ENCODE peak calls at places on chromosomes 7 and 10, in eight cellular contexts. One of them, this sample, is unnamed.
A peak's percentile ranks its signal among the peaks of the same experiment; 100 is the strongest.

GRCh38 chr7:31663072-31663471 is 23.9 kb upstream of the PPP1R17 start:
- DNase-seq in psoas muscle: no peak
- DNase-seq in Peyer's patch: no peak
- DNase-seq in pancreas: no peak
- DNase-seq in PC-9: no peak
- DNase-seq in K562: no peak
- DNase-seq in lower lobe of right lung: no peak
- DNase-seq in tibial artery: no peak
- DNase-seq in this sample: no peak

GRCh38 chr7:10908600-10908999 is 65.1 kb upstream of the PHF14 start:
- DNase-seq in PC-9: no peak
- DNase-seq in psoas muscle: no peak
- DNase-seq in Peyer's patch: no peak
- DNase-seq in tibial artery: no peak
- DNase-seq in K562: no peak
- DNase-seq in lower lobe of right lung: no peak
- DNase-seq in pancreas: no peak
- DNase-seq in this sample: no peak

GRCh38 chr10:18620856-18621255 is 30.5 kb downstream of the NSUN6 start:
- DNase-seq in PC-9: no peak
- DNase-seq in tibial artery: no peak
- DNase-seq in lower lobe of right lung: no peak
- DNase-seq in pancreas: no peak
- DNase-seq in K562: no peak
- DNase-seq in Peyer's patch: no peak
- DNase-seq in psoas muscle: no peak
- DNase-seq in this sample: no peak

GRCh38 chr7:151796091-151796870 is 80.6 kb downstream of the PRKAG2 start:
- DNase-seq in lower lobe of right lung: peak; percentile 61
- DNase-seq in tibial artery: no peak
- DNase-seq in K562: no peak
- DNase-seq in psoas muscle: peak; percentile 81
- DNase-seq in pancreas: no peak
- DNase-seq in PC-9: peak; percentile 79
- DNase-seq in Peyer's patch: peak; percentile 83
- DNase-seq in this sample: no peak

GRCh38 chr10:77970869-77971803 is 44.6 kb upstream of the DLG5 start:
- DNase-seq in PC-9: peak; percentile 38
- DNase-seq in lower lobe of right lung: no peak
- DNase-seq in K562: peak; percentile 77
- DNase-seq in Peyer's patch: peak; percentile 73
- DNase-seq in tibial artery: peak; percentile 92
- DNase-seq in pancreas: no peak
- DNase-seq in psoas muscle: peak; percentile 75
- DNase-seq in this sample: no peak

GRCh38 chr7:47188653-47189315 is 393.1 kb downstream of the TNS3 start:
- DNase-seq in tibial artery: no peak
- DNase-seq in pancreas: no peak
- DNase-seq in psoas muscle: no peak
- DNase-seq in PC-9: no peak
- DNase-seq in lower lobe of right lung: no peak
- DNase-seq in Peyer's patch: no peak
- DNase-seq in K562: peak; percentile 30
- DNase-seq in this sample: no peak

GRCh38 chr10:45424668-45425404 is 50.8 kb downstream of the ALOX5 start:
- DNase-seq in lower lobe of right lung: no peak
- DNase-seq in tibial artery: no peak
- DNase-seq in pancreas: no peak
- DNase-seq in PC-9: no peak
- DNase-seq in K562: no peak
- DNase-seq in Peyer's patch: no peak
- DNase-seq in psoas muscle: no peak
- DNase-seq in this sample: no peak

GRCh38 chr7:8435120-8435519 is 1.7 kb downstream of the NXPH1 start:
- DNase-seq in PC-9: no peak
- DNase-seq in lower lobe of right lung: no peak
- DNase-seq in psoas muscle: no peak
- DNase-seq in pancreas: no peak
- DNase-seq in Peyer's patch: no peak
- DNase-seq in tibial artery: no peak
- DNase-seq in K562: no peak
- DNase-seq in this sample: no peak

GRCh38 chr10:24952701-24953349 is 419 bp upstream of the PRTFDC1 start:
- DNase-seq in K562: peak; percentile 77
- DNase-seq in psoas muscle: peak; percentile 63
- DNase-seq in lower lobe of right lung: peak; percentile 49
- DNase-seq in PC-9: peak; percentile 39
- DNase-seq in Peyer's patch: peak; percentile 67
- DNase-seq in tibial artery: no peak
- DNase-seq in pancreas: peak; percentile 52
- DNase-seq in this sample: peak; percentile 65

GRCh38 chr7:12827219-12827821 is 139.9 kb downstream of the ARL4A start:
- DNase-seq in Peyer's patch: no peak
- DNase-seq in tibial artery: no peak
- DNase-seq in pancreas: no peak
- DNase-seq in lower lobe of right lung: no peak
- DNase-seq in PC-9: no peak
- DNase-seq in K562: no peak
- DNase-seq in psoas muscle: no peak
- DNase-seq in this sample: no peak

GRCh38 chr7:28298870-28299484 is 113.3 kb upstream of the CREB5 start:
- DNase-seq in lower lobe of right lung: no peak
- DNase-seq in Peyer's patch: no peak
- DNase-seq in tibial artery: no peak
- DNase-seq in pancreas: no peak
- DNase-seq in PC-9: peak; percentile 27
- DNase-seq in psoas muscle: no peak
- DNase-seq in K562: no peak
- DNase-seq in this sample: no peak

GRCh38 chr10:70533189-70533558 is 54.6 kb downstream of the PALD1 start:
- DNase-seq in psoas muscle: no peak
- DNase-seq in Peyer's patch: no peak
- DNase-seq in tibial artery: no peak
- DNase-seq in pancreas: no peak
- DNase-seq in K562: no peak
- DNase-seq in lower lobe of right lung: no peak
- DNase-seq in PC-9: no peak
- DNase-seq in this sample: no peak

GRCh38 chr10:36779238-36779846 is 346.1 kb upstream of the ANKRD30A start:
- DNase-seq in K562: peak; percentile 10
- DNase-seq in lower lobe of right lung: no peak
- DNase-seq in PC-9: no peak
- DNase-seq in pancreas: no peak
- DNase-seq in tibial artery: no peak
- DNase-seq in psoas muscle: no peak
- DNase-seq in Peyer's patch: no peak
- DNase-seq in this sample: no peak

GRCh38 chr7:116249969-116250553 is 39.7 kb downstream of the TES start:
- DNase-seq in lower lobe of right lung: no peak
- DNase-seq in pancreas: no peak
- DNase-seq in K562: peak; percentile 47
- DNase-seq in Peyer's patch: no peak
- DNase-seq in tibial artery: no peak
- DNase-seq in PC-9: no peak
- DNase-seq in psoas muscle: no peak
- DNase-seq in this sample: no peak

GRCh38 chr7:151876112-151876898 is 610 bp downstream of the PRKAG2 start:
- DNase-seq in K562: peak; percentile 58
- DNase-seq in pancreas: peak; percentile 94
- DNase-seq in PC-9: peak; percentile 61
- DNase-seq in lower lobe of right lung: peak; percentile 86
- DNase-seq in psoas muscle: peak; percentile 91
- DNase-seq in tibial artery: peak; percentile 92
- DNase-seq in Peyer's patch: peak; percentile 91
- DNase-seq in this sample: peak; percentile 52

GRCh38 chr7:31986878-31987518 is 83.2 kb downstream of the PDE1C start:
- DNase-seq in psoas muscle: no peak
- DNase-seq in lower lobe of right lung: no peak
- DNase-seq in PC-9: no peak
- DNase-seq in pancreas: no peak
- DNase-seq in K562: no peak
- DNase-seq in Peyer's patch: no peak
- DNase-seq in tibial artery: no peak
- DNase-seq in this sample: no peak

GRCh38 chr7:130486114-130486962 is 5.5 kb upstream of the MEST start:
- DNase-seq in pancreas: peak; percentile 99
- DNase-seq in psoas muscle: peak; percentile 61
- DNase-seq in Peyer's patch: peak; percentile 90
- DNase-seq in lower lobe of right lung: peak; percentile 90
- DNase-seq in PC-9: peak; percentile 86
- DNase-seq in tibial artery: no peak
- DNase-seq in K562: peak; percentile 31
- DNase-seq in this sample: peak; percentile 60

GRCh38 chr10:35569836-35570235 is 35.3 kb upstream of the GJD4 start:
- DNase-seq in psoas muscle: no peak
- DNase-seq in lower lobe of right lung: no peak
- DNase-seq in PC-9: no peak
- DNase-seq in Peyer's patch: no peak
- DNase-seq in pancreas: no peak
- DNase-seq in tibial artery: no peak
- DNase-seq in K562: no peak
- DNase-seq in this sample: no peak

DNA sequence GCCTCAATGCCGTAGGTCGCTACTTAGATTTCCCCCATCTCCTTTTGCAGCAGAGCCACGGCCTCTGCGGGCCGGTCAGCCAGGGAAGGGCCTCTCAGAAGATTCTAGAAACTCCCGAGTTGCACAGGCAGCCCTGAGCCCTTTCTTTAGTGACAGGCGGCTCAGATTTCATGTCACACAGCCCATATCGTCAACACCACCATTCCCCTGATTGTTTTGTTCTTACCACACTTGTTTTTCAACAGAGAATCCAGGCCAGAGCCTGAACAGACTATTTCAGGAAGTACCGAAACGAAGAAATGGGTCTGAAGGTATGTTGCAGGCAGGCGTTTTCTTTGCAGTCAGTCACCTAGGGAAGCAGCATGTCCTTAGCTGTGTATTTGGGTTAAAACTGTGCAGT is 88.1 kb upstream of the SH2B2 start:
- DNase-seq in PC-9: no peak
- DNase-seq in tibial artery: no peak
- DNase-seq in Peyer's patch: no peak
- DNase-seq in lower lobe of right lung: no peak
- DNase-seq in psoas muscle: no peak
- DNase-seq in K562: no peak
- DNase-seq in pancreas: no peak
- DNase-seq in this sample: no peak
- H3K4me3 ChIP-seq in PC-9: no peak overlapping the region
- H3K4me3 ChIP-seq in tibial artery: no peak overlapping the region
- H3K4me3 ChIP-seq in Peyer's patch: no peak overlapping the region
- H3K4me3 ChIP-seq in lower lobe of right lung: no peak overlapping the region
- H3K4me3 ChIP-seq in psoas muscle: no peak overlapping the region
- H3K4me3 ChIP-seq in K562: no peak overlapping the region
- H3K4me3 ChIP-seq in pancreas: no peak overlapping the region
- H3K4me3 ChIP-seq in this sample: no peak overlapping the region

GRCh38 chr7:117741962-117742361 is 131.3 kb downstream of the CTTNBP2 start:
- DNase-seq in psoas muscle: no peak
- DNase-seq in Peyer's patch: no peak
- DNase-seq in pancreas: no peak
- DNase-seq in K562: no peak
- DNase-seq in PC-9: no peak
- DNase-seq in tibial artery: no peak
- DNase-seq in lower lobe of right lung: no peak
- DNase-seq in this sample: no peak

GRCh38 chr7:117739085-117739484 is 134.2 kb downstream of the CTTNBP2 start:
- DNase-seq in K562: no peak
- DNase-seq in lower lobe of right lung: no peak
- DNase-seq in PC-9: no peak
- DNase-seq in pancreas: no peak
- DNase-seq in tibial artery: no peak
- DNase-seq in Peyer's patch: no peak
- DNase-seq in psoas muscle: no peak
- DNase-seq in this sample: no peak

GRCh38 chr7:117737882-117738281 is 135.4 kb downstream of the CTTNBP2 start:
- DNase-seq in PC-9: no peak
- DNase-seq in psoas muscle: no peak
- DNase-seq in tibial artery: no peak
- DNase-seq in Peyer's patch: no peak
- DNase-seq in pancreas: no peak
- DNase-seq in lower lobe of right lung: no peak
- DNase-seq in K562: no peak
- DNase-seq in this sample: no peak
- TF ChIP-seq CTCF in PC-9: no peak
- TF ChIP-seq CTCF in psoas muscle: no peak
- TF ChIP-seq CTCF in tibial artery: no peak
- TF ChIP-seq CTCF in Peyer's patch: no peak
- TF ChIP-seq CTCF in pancreas: no peak
- TF ChIP-seq CTCF in lower lobe of right lung: no peak
- TF ChIP-seq CTCF in K562: no peak
- TF ChIP-seq CTCF in this sample: no peak

DNA sequence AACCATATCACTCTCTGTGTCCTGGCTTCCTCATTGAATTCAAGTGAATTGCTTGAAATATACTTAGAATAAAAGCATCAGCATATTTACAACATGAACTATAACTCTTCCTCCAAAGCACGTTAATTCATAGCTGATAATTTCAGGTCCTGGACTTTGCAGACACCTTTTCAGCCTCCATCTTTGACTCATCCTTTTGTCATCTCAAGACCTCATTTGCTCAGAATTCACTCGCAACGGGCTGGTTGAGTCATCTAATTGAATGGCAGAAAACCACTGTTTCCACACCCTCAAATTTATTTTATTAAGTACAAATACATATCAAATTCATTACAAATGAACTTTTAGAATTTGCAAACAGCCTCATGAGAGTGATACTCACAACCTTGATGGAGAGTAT is 545.7 kb downstream of the GATA3 start:
- DNase-seq in K562: no peak
- DNase-seq in PC-9: no peak
- DNase-seq in pancreas: no peak
- DNase-seq in psoas muscle: no peak
- DNase-seq in lower lobe of right lung: no peak
- DNase-seq in Peyer's patch: no peak
- DNase-seq in tibial artery: no peak
- DNase-seq in this sample: no peak
- H3K36me3 ChIP-seq in K562: no peaks in the 10 kb centered on the region
- H3K36me3 ChIP-seq in PC-9: no peaks in the 10 kb centered on the region
- H3K36me3 ChIP-seq in pancreas: no peaks in the 10 kb centered on the region
- H3K36me3 ChIP-seq in psoas muscle: no peaks in the 10 kb centered on the region
- H3K36me3 ChIP-seq in lower lobe of right lung: no peaks in the 10 kb centered on the region
- H3K36me3 ChIP-seq in Peyer's patch: no peaks in the 10 kb centered on the region
- H3K36me3 ChIP-seq in tibial artery: no peaks in the 10 kb centered on the region
- H3K36me3 ChIP-seq in this sample: no peaks in the 10 kb centered on the region

DNA sequence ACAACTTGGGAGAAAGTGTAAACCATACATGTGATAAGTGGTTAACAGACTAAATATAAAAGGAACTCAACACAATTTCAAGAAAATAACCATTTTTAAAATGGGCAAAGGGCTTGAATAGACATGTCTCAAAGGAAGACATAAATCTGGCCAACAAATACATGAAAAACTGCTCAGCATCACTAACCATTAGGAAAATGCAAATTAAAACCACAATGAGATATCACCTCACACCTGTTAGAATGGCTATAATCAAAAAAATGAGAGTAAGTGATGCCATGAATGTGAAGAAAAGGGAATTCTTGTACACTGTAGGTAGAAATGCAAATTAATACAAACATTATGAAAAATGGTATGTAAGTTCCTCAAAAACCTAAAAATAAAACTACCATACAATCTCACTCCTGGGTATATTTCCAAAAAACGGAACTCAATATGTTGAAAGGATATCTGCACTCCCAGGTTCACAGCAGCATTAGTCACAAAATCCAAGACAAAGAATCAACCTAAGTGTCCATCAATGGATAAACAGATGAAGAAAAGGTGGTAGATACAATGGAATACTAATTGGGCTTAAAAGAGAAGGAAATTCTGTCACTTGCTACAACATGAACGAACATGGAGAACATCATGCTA is 5.6 kb downstream of the SNX13 start:
- DNase-seq in PC-9: no peak
- DNase-seq in tibial artery: no peak
- DNase-seq in K562: no peak
- DNase-seq in Peyer's patch: no peak
- DNase-seq in lower lobe of right lung: no peak
- DNase-seq in psoas muscle: no peak
- DNase-seq in pancreas: no peak
- DNase-seq in this sample: no peak
- H3K4me3 ChIP-seq in PC-9: no peak overlapping the region
- H3K4me3 ChIP-seq in tibial artery: no peak overlapping the region
- H3K4me3 ChIP-seq in K562: no peak overlapping the region
- H3K4me3 ChIP-seq in Peyer's patch: no peak overlapping the region
- H3K4me3 ChIP-seq in lower lobe of right lung: no peak overlapping the region
- H3K4me3 ChIP-seq in psoas muscle: no peak overlapping the region
- H3K4me3 ChIP-seq in pancreas: no peak overlapping the region
- H3K4me3 ChIP-seq in this sample: no peak overlapping the region